ENCODE peak calls at places on chromosomes 11 and 22, in six cellular contexts. V is ovary; Z is CD8-positive, alpha-beta T cell; F is tibial artery; N is upper lobe of right lung; X is AG09309. Y is an unnamed sample.

GRCh38 chr11:11065396-11065795 is 207.5 kb upstream of the ZBED5 start:
- DNase-seq in V (no peak), Z (no peak), F (no peak), N (no peak), X (no peak), Y (no peak)

GRCh38 chr11:1401656-1402221 is 12.0 kb downstream of the BRSK2 start:
- DNase-seq in V (peak; percentile 82), Z (peak; percentile 47), F (no peak), N (peak; percentile 87), X (no peak), Y (no peak)

GRCh38 chr11:119728226-119728626 is 774 bp downstream of the NECTIN1 start:
- DNase-seq in V (peak; percentile 37), Z (peak; percentile 14), F (no peak), N (peak; percentile 70), X (no peak), Y (no peak)

GRCh38 chr22:26671317-26672059 is 14.1 kb downstream of the MIAT start:
- DNase-seq in V (peak; percentile 60), Z (peak; percentile 78), F (peak; percentile 78), N (peak; percentile 72), X (no peak), Y (peak; percentile 74)

GRCh38 chr22:19845369-19845722 is 9.3 kb downstream of the GNB1L start:
- DNase-seq in V (no peak), Z (no peak), F (no peak), N (no peak), X (no peak), Y (no peak)

GRCh38 chr11:126824035-126824607 is 176.4 kb downstream of the KIRREL3 start:
- DNase-seq in V (no peak), Z (no peak), F (no peak), N (no peak), X (no peak), Y (no peak)

GRCh38 chr22:43346521-43346929 is 3.4 kb upstream of the SCUBE1 start:
- DNase-seq in V (peak; percentile 69), Z (peak; percentile 72), F (no peak), N (peak; percentile 82), X (no peak), Y (no peak)

GRCh38 chr11:118899296-118899688 is 15.6 kb downstream of the CXCR5 start:
- DNase-seq in V (no peak), Z (no peak), F (no peak), N (no peak), X (no peak), Y (no peak)

GRCh38 chr11:70192666-70193410 is 10.3 kb upstream of the FADD start:
- DNase-seq in V (no peak), Z (no peak), F (peak; percentile 83), N (no peak), X (no peak), Y (no peak)

GRCh38 chr11:65887026-65887722 is 1.1 kb downstream of the FIBP start:
- DNase-seq in V (peak; percentile 61), Z (no peak), F (no peak), N (peak; percentile 65), X (no peak), Y (no peak)

GRCh38 chr11:66280428-66280827 is 2.5 kb downstream of the CNIH2 start:
- DNase-seq in V (peak; percentile 42), Z (no peak), F (no peak), N (no peak), X (no peak), Y (no peak)

GRCh38 chr11:37788141-37788877 is 1190.3 kb upstream of the RAG2 start:
- DNase-seq in V (no peak), Z (no peak), F (no peak), N (no peak), X (no peak), Y (no peak)

GRCh38 chr11:68312780-68313573 is 586 bp downstream of the LRP5 start:
- DNase-seq in V (no peak), Z (no peak), F (no peak), N (peak; percentile 71), X (no peak), Y (no peak)

GRCh38 chr11:68309621-68310185 is 2.7 kb upstream of the LRP5 start:
- DNase-seq in V (no peak), Z (no peak), F (no peak), N (no peak), X (no peak), Y (no peak)

GRCh38 chr11:68312117-68312779 is at the start of gene LRP5:
- DNase-seq in V (peak; percentile 67), Z (no peak), F (no peak), N (peak; percentile 71), X (no peak), Y (no peak)

GRCh38 chr11:68313574-68314202 is 1.3 kb downstream of the LRP5 start:
- DNase-seq in V (no peak), Z (no peak), F (no peak), N (peak; percentile 66), X (no peak), Y (no peak)

DNA sequence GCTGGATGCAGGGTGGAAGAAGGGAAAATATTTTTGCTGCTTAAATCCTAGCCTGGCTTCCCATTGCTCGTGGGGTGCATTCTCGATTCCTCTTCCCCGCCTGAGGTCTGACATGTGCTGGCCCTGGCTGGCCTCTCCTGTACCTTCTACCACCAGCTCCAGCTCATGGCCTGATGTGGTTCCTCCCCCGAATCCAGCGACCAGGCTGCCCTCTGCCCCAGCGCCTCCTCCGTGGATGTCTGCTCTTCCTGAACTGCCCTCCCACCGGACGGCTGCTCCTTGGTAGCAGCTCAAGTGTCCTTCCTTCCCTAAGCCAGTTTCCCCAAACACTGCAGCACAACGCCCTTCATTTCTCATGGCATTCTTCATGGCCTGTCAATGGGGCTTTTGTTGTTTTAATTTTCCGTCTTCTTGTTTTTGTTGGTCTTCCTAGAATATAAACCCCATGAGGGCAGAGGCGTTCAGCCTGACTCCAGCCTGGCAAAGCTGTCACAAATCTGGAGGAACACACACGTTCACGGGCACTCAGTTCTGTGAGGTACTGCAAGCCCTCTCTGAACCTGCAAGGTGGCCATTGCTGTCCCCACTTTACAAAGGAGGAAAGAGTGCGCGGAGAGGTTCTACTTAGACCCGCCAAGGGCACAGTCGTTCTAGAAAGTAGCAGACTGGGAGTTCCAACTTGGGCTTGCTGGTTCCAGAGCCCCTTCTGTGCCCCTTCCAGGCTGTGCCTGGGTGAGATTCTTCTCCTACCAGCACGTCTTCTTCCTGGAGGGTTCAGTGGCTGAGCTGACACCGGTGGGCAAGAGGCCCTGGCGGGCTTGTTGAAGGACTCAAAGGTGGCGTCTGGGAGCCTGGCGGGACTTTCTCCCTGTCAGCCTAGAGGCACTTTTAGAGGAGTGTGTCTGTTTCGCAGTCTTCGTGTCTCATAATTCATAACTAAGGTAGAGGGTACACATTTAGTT is 955 bp upstream of the LRP5 start:
- DNase-seq in V (no peak), Z (no peak), F (no peak), N (peak; percentile 70), X (no peak), Y (no peak)
- H3K4me3 ChIP-seq in V (peak overlapping the region; percentile 64), Z (no peak overlapping the region), F (peak overlapping the region; percentile 79), N (peak overlapping the region; percentile 40), X (no peak overlapping the region), Y (peak overlapping the region; percentile 32)

DNA sequence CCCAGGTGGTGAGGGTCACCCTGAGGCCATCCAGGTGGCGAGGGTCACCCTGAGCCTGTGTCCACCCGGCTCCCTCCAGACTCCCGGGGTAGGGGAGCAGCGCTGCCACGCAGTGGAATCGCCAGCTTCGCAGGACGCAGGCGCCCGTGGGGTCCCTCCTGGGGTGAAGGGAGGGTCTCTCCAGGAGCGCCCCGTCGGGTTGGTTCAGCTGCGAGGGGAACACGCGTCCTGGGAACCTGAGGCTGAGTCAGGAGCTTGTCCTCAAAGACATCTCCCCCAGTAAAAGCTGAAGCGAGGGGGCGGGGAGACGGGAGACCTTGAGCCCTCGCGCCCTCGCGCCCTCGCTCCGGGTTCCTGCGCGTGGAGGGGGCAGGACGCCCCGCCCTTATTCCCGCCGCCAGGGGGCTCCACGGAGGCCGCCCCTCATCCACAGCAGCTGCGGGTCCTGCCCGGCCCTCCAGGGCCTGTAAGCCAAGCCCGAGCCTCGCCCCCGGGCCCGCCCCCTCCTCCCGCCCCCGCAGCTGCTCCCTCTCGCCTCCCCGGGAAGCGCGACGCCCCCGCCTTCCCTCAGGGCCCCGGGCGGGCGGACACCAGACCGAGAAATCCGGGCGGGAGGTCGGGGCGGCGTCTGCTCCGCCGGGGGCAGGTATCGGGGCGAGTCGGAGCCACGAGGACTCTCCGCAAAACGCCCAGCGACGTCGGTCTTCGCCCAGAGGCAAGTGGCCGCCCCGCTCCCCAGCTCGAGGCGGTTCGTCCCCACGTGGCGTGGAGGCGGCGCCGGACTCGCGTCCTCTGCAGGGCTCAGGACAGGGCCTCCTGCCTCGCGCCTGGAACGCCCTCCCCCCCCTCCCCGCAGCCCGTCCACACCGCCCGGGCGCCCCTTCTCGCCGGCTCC is 22.8 kb downstream of the PIM3 start:
- DNase-seq in V (peak; percentile 53), Z (peak; percentile 45), F (peak; percentile 64), N (peak; percentile 72), X (no peak), Y (no peak)
- H3K4me3 ChIP-seq in V (no peak overlapping the region), Z (no peak overlapping the region), F (no peak overlapping the region), N (peak overlapping the region; percentile 19), X (no peak overlapping the region), Y (no peak overlapping the region)

GRCh38 chr22:35656284-35656752 is 8.1 kb downstream of the APOL6 start:
- DNase-seq in V (no peak), Z (no peak), F (no peak), N (no peak), X (no peak), Y (no peak)

GRCh38 chr22:35661377-35661937 is 13.2 kb downstream of the APOL6 start:
- DNase-seq in V (no peak), Z (no peak), F (no peak), N (no peak), X (no peak), Y (no peak)

GRCh38 chr22:35663371-35663770 is 15.1 kb downstream of the APOL6 start:
- DNase-seq in V (no peak), Z (no peak), F (no peak), N (no peak), X (no peak), Y (no peak)

GRCh38 chr22:35657571-35658312 is 9.5 kb downstream of the APOL6 start:
- DNase-seq in V (no peak), Z (no peak), F (no peak), N (no peak), X (no peak), Y (no peak)
- H3K4me3 ChIP-seq in V (no peak overlapping the region), Z (no peak overlapping the region), F (no peak overlapping the region), N (no peak overlapping the region), X (no peak overlapping the region), Y (no peak overlapping the region)

GRCh38 chr11:63817758-63818498 is 4.7 kb downstream of the SPINDOC start:
- DNase-seq in V (no peak), Z (no peak), F (no peak), N (no peak), X (no peak), Y (no peak)

GRCh38 chr11:63814383-63814736 is 1.1 kb downstream of the SPINDOC start:
- DNase-seq in V (no peak), Z (no peak), F (no peak), N (no peak), X (no peak), Y (no peak)

GRCh38 chr11:63813563-63814382 is 517 bp downstream of the SPINDOC start:
- DNase-seq in V (peak; percentile 64), Z (peak; percentile 30), F (peak; percentile 69), N (peak; percentile 77), X (no peak), Y (peak; percentile 29)

GRCh38 chr11:63818609-63819008 is 5.4 kb downstream of the SPINDOC start:
- DNase-seq in V (no peak), Z (no peak), F (no peak), N (no peak), X (no peak), Y (no peak)

DNA sequence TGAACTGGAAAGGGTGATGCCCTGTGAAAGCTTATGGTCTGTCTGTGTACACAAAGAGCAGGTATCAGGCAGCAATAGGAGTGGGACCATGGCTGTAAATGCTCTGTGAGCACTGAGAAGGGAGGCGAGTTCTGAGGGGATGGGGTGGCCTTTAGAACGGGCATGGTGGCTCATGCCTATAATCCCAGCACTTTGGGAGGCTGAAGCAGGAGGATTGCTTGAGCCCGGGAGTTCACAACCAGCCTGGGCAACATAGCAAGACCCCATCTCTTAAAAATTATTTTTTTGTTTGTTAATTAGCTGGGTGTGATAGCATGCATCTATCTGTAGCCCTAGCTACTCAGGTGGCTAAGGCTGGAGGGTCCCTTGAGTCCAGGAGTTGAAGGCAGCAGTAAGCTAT is 3.5 kb downstream of the SPINDOC start:
- DNase-seq in V (no peak), Z (no peak), F (no peak), N (no peak), X (no peak), Y (no peak)
- H3K4me3 ChIP-seq in V (no peak overlapping the region), Z (no peak overlapping the region), F (no peak overlapping the region), N (no peak overlapping the region), X (no peak overlapping the region), Y (no peak overlapping the region)

Y was measured in GM12864.